ENCODE peak calls at places on chromosomes 7 and 10, in six cellular contexts. One of them, this sample, is unnamed.

GRCh38 chr10:131896403-131896802 is 4.4 kb upstream of the PPP2R2D start:
- DNase-seq in astrocyte of the spinal cord: no peak
- DNase-seq in foreskin fibroblast: no peak
- DNase-seq in AG04450: no peak
- DNase-seq in tibial artery: no peak
- DNase-seq in fibroblast of lung: no peak
- DNase-seq in this sample: no peak

GRCh38 chr7:6228865-6229264 is 43.6 kb downstream of the CYTH3 start:
- DNase-seq in foreskin fibroblast: peak
- DNase-seq in tibial artery: no peak
- DNase-seq in astrocyte of the spinal cord: peak
- DNase-seq in AG04450: no peak
- DNase-seq in fibroblast of lung: peak
- DNase-seq in this sample: no peak

GRCh38 chr7:112202819-112203218 is 3.4 kb downstream of the DOCK4 start:
- DNase-seq in foreskin fibroblast: no peak
- DNase-seq in astrocyte of the spinal cord: no peak
- DNase-seq in AG04450: no peak
- DNase-seq in fibroblast of lung: no peak
- DNase-seq in tibial artery: peak
- DNase-seq in this sample: no peak

GRCh38 chr10:133318494-133319127 is 9.9 kb downstream of the ZNF511 start:
- DNase-seq in foreskin fibroblast: peak
- DNase-seq in astrocyte of the spinal cord: peak
- DNase-seq in AG04450: no peak
- DNase-seq in fibroblast of lung: peak
- DNase-seq in tibial artery: no peak
- DNase-seq in this sample: no peak

GRCh38 chr10:49050338-49050737 is 65.0 kb downstream of the VSTM4 start:
- DNase-seq in AG04450: peak
- DNase-seq in astrocyte of the spinal cord: no peak
- DNase-seq in foreskin fibroblast: no peak
- DNase-seq in fibroblast of lung: peak
- DNase-seq in tibial artery: no peak
- DNase-seq in this sample: no peak

GRCh38 chr7:108581655-108582491 is 12.2 kb downstream of the DNAJB9 start:
- DNase-seq in AG04450: no peak
- DNase-seq in tibial artery: no peak
- DNase-seq in fibroblast of lung: no peak
- DNase-seq in foreskin fibroblast: no peak
- DNase-seq in astrocyte of the spinal cord: peak
- DNase-seq in this sample: no peak

GRCh38 chr7:17559388-17559787 is 260.9 kb downstream of the AHR start:
- DNase-seq in astrocyte of the spinal cord: no peak
- DNase-seq in tibial artery: no peak
- DNase-seq in fibroblast of lung: no peak
- DNase-seq in foreskin fibroblast: peak
- DNase-seq in AG04450: no peak
- DNase-seq in this sample: no peak

GRCh38 chr7:137985897-137986251 is 16.0 kb downstream of the CREB3L2 start:
- DNase-seq in foreskin fibroblast: no peak
- DNase-seq in tibial artery: no peak
- DNase-seq in fibroblast of lung: no peak
- DNase-seq in astrocyte of the spinal cord: no peak
- DNase-seq in AG04450: no peak
- DNase-seq in this sample: no peak

GRCh38 chr10:28593811-28594210 is 60.9 kb downstream of the WAC start:
- DNase-seq in astrocyte of the spinal cord: no peak
- DNase-seq in tibial artery: no peak
- DNase-seq in fibroblast of lung: no peak
- DNase-seq in foreskin fibroblast: no peak
- DNase-seq in AG04450: no peak
- DNase-seq in this sample: no peak

GRCh38 chr10:5509236-5509635 is 9.9 kb upstream of the CALML5 start:
- DNase-seq in astrocyte of the spinal cord: no peak
- DNase-seq in foreskin fibroblast: no peak
- DNase-seq in tibial artery: no peak
- DNase-seq in AG04450: no peak
- DNase-seq in fibroblast of lung: no peak
- DNase-seq in this sample: no peak

GRCh38 chr10:48431871-48432270 is 125.4 kb downstream of the MAPK8 start:
- DNase-seq in fibroblast of lung: no peak
- DNase-seq in astrocyte of the spinal cord: no peak
- DNase-seq in AG04450: no peak
- DNase-seq in foreskin fibroblast: no peak
- DNase-seq in tibial artery: no peak
- DNase-seq in this sample: no peak

GRCh38 chr10:6920072-6921019 is 340.3 kb upstream of the PRKCQ start:
- DNase-seq in astrocyte of the spinal cord: peak
- DNase-seq in foreskin fibroblast: peak
- DNase-seq in fibroblast of lung: peak
- DNase-seq in tibial artery: peak
- DNase-seq in AG04450: no peak
- DNase-seq in this sample: no peak

GRCh38 chr7:138285129-138285528 is 174.9 kb upstream of the TRIM24 start:
- DNase-seq in tibial artery: no peak
- DNase-seq in astrocyte of the spinal cord: no peak
- DNase-seq in foreskin fibroblast: no peak
- DNase-seq in fibroblast of lung: no peak
- DNase-seq in AG04450: no peak
- DNase-seq in this sample: no peak

GRCh38 chr10:92897916-92898315 is 49.6 kb downstream of the EXOC6 start:
- DNase-seq in AG04450: no peak
- DNase-seq in foreskin fibroblast: no peak
- DNase-seq in tibial artery: no peak
- DNase-seq in fibroblast of lung: no peak
- DNase-seq in astrocyte of the spinal cord: no peak
- DNase-seq in this sample: no peak

GRCh38 chr7:50562126-50562525 is 3.1 kb downstream of the DDC start:
- DNase-seq in foreskin fibroblast: no peak
- DNase-seq in tibial artery: no peak
- DNase-seq in AG04450: no peak
- DNase-seq in fibroblast of lung: no peak
- DNase-seq in astrocyte of the spinal cord: no peak
- DNase-seq in this sample: no peak

GRCh38 chr7:106022193-106022821 is 59.2 kb downstream of the CDHR3 start:
- DNase-seq in tibial artery: no peak
- DNase-seq in AG04450: no peak
- DNase-seq in foreskin fibroblast: no peak
- DNase-seq in fibroblast of lung: no peak
- DNase-seq in astrocyte of the spinal cord: peak
- DNase-seq in this sample: no peak

GRCh38 chr10:100232101-100232500 is 2.7 kb upstream of the CHUK start:
- DNase-seq in tibial artery: no peak
- DNase-seq in fibroblast of lung: peak
- DNase-seq in foreskin fibroblast: peak
- DNase-seq in AG04450: peak
- DNase-seq in astrocyte of the spinal cord: no peak
- DNase-seq in this sample: no peak

GRCh38 chr7:112383671-112384417 is 66.4 kb upstream of the IFRD1 start:
- DNase-seq in foreskin fibroblast: no peak
- DNase-seq in AG04450: no peak
- DNase-seq in astrocyte of the spinal cord: no peak
- DNase-seq in tibial artery: no peak
- DNase-seq in fibroblast of lung: peak
- DNase-seq in this sample: no peak

GRCh38 chr10:62373639-62373994 is 552 bp upstream of the ZNF365 start:
- DNase-seq in astrocyte of the spinal cord: no peak
- DNase-seq in tibial artery: no peak
- DNase-seq in fibroblast of lung: no peak
- DNase-seq in AG04450: no peak
- DNase-seq in foreskin fibroblast: no peak
- DNase-seq in this sample: no peak

GRCh38 chr10:62376064-62377025 is 2.2 kb downstream of the ZNF365 start:
- DNase-seq in tibial artery: no peak
- DNase-seq in astrocyte of the spinal cord: no peak
- DNase-seq in AG04450: no peak
- DNase-seq in fibroblast of lung: no peak
- DNase-seq in foreskin fibroblast: no peak
- DNase-seq in this sample: no peak

GRCh38 chr10:62377026-62377415 is 2.9 kb downstream of the ZNF365 start:
- DNase-seq in tibial artery: no peak
- DNase-seq in fibroblast of lung: no peak
- DNase-seq in astrocyte of the spinal cord: no peak
- DNase-seq in foreskin fibroblast: no peak
- DNase-seq in AG04450: no peak
- DNase-seq in this sample: no peak

GRCh38 chr10:62373995-62374861 is at the start of gene ZNF365:
- DNase-seq in astrocyte of the spinal cord: peak
- DNase-seq in AG04450: no peak
- DNase-seq in tibial artery: peak
- DNase-seq in foreskin fibroblast: peak
- DNase-seq in fibroblast of lung: peak
- DNase-seq in this sample: no peak

GRCh38 chr10:62374862-62375710 is 917 bp downstream of the ZNF365 start:
- DNase-seq in foreskin fibroblast: no peak
- DNase-seq in astrocyte of the spinal cord: no peak
- DNase-seq in fibroblast of lung: no peak
- DNase-seq in tibial artery: no peak
- DNase-seq in AG04450: no peak
- DNase-seq in this sample: no peak
- H3K4me3 ChIP-seq in foreskin fibroblast: peak
- H3K4me3 ChIP-seq in astrocyte of the spinal cord: peak
- H3K4me3 ChIP-seq in fibroblast of lung: peak
- H3K4me3 ChIP-seq in tibial artery: peak
- H3K4me3 ChIP-seq in AG04450: peak
- H3K4me3 ChIP-seq in this sample: peak

GRCh38 chr7:94393251-94393758 is 1.4 kb upstream of the COL1A2 start:
- DNase-seq in fibroblast of lung: peak
- DNase-seq in astrocyte of the spinal cord: no peak
- DNase-seq in tibial artery: no peak
- DNase-seq in foreskin fibroblast: no peak
- DNase-seq in AG04450: no peak
- DNase-seq in this sample: no peak

GRCh38 chr7:94394058-94394398 is 667 bp upstream of the COL1A2 start:
- DNase-seq in foreskin fibroblast: no peak
- DNase-seq in tibial artery: no peak
- DNase-seq in AG04450: peak
- DNase-seq in fibroblast of lung: no peak
- DNase-seq in astrocyte of the spinal cord: no peak
- DNase-seq in this sample: no peak

GRCh38 chr7:94392391-94392782 is 2.3 kb upstream of the COL1A2 start:
- DNase-seq in foreskin fibroblast: no peak
- DNase-seq in AG04450: no peak
- DNase-seq in fibroblast of lung: no peak
- DNase-seq in tibial artery: no peak
- DNase-seq in astrocyte of the spinal cord: no peak
- DNase-seq in this sample: no peak

GRCh38 chr7:94389381-94389780 is 5.3 kb upstream of the COL1A2 start:
- DNase-seq in foreskin fibroblast: no peak
- DNase-seq in tibial artery: no peak
- DNase-seq in fibroblast of lung: no peak
- DNase-seq in AG04450: no peak
- DNase-seq in astrocyte of the spinal cord: no peak
- DNase-seq in this sample: no peak

GRCh38 chr7:94391716-94392390 is 2.8 kb upstream of the COL1A2 start:
- DNase-seq in tibial artery: peak
- DNase-seq in astrocyte of the spinal cord: peak
- DNase-seq in AG04450: peak
- DNase-seq in fibroblast of lung: peak
- DNase-seq in foreskin fibroblast: peak
- DNase-seq in this sample: peak
- H3K4me3 ChIP-seq in tibial artery: no peak
- H3K4me3 ChIP-seq in astrocyte of the spinal cord: peak
- H3K4me3 ChIP-seq in AG04450: peak
- H3K4me3 ChIP-seq in fibroblast of lung: no peak
- H3K4me3 ChIP-seq in foreskin fibroblast: peak
- H3K4me3 ChIP-seq in this sample: no peak

GRCh38 chr7:79454325-79454960 is 976 bp upstream of the MAGI2 start:
- DNase-seq in AG04450: peak
- DNase-seq in astrocyte of the spinal cord: no peak
- DNase-seq in tibial artery: peak
- DNase-seq in foreskin fibroblast: peak
- DNase-seq in fibroblast of lung: no peak
- DNase-seq in this sample: no peak
- H3K4me3 ChIP-seq in AG04450: peak
- H3K4me3 ChIP-seq in astrocyte of the spinal cord: peak
- H3K4me3 ChIP-seq in tibial artery: peak
- H3K4me3 ChIP-seq in foreskin fibroblast: peak
- H3K4me3 ChIP-seq in fibroblast of lung: peak
- H3K4me3 ChIP-seq in this sample: peak

DNA sequence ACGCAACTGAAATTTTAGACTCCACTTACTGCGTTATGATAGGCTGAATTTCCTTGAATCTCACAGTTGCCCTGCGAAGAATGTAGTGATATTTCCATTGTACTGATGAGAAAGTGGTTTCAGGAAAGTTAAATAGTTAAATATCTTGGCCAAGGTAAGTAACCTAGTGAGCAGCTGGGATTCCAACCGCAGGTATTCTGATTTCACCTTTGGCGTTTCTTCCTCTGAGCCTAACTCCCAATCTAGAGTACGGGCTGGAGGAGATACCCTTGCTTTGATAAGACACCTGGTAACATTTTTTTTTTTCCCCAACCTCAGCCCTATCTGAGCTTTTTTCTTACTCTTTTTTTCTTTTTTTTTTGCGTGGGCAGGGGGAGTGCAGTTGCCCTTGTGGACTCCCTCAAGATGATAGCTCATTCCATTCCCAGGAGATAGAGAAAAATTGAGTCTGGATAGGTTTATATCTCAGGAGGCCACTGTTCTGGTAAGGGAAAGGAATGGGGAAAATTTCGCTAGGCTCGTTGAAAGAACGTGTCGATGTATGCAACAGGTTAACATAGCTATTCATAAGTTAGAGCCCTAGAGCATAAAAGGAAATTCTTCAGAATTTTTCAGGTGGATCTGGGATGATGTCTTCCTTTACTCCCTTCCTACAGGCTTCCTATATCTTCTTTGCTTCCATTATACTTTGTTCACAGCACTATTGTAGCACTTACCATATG is 3.1 kb upstream of the TAS2R38 start:
- DNase-seq in foreskin fibroblast: no peak
- DNase-seq in fibroblast of lung: no peak
- DNase-seq in tibial artery: no peak
- DNase-seq in astrocyte of the spinal cord: no peak
- DNase-seq in AG04450: no peak
- DNase-seq in this sample: no peak
- H3K4me3 ChIP-seq in foreskin fibroblast: no peak
- H3K4me3 ChIP-seq in fibroblast of lung: no peak
- H3K4me3 ChIP-seq in tibial artery: no peak
- H3K4me3 ChIP-seq in astrocyte of the spinal cord: no peak
- H3K4me3 ChIP-seq in AG04450: no peak
- H3K4me3 ChIP-seq in this sample: no peak

This sample was measured in skeletal muscle cell.